ENCODE peak calls at places on chromosome 15, in four cellular contexts. O, V, C and Q are unnamed samples.

GRCh38 chr15:79427781-79428598 is 4.1 kb upstream of the MINAR1 start:
- DNase-seq in O (no peak), V (no peak), C (no peak), Q (no peak)

GRCh38 chr15:92807971-92808571 is 92.1 kb upstream of the CHD2 start:
- DNase-seq in O (peak), V (no peak), C (no peak), Q (peak)

GRCh38 chr15:37136666-37137065 is 36.3 kb upstream of the MEIS2 start:
- DNase-seq in O (no peak), V (no peak), C (no peak), Q (no peak)

GRCh38 chr15:82569834-82570233 is 29.6 kb upstream of the RPS17 start:
- DNase-seq in O (no peak), V (no peak), C (no peak), Q (peak)

GRCh38 chr15:68606332-68606731 is 27.5 kb downstream of the CORO2B start:
- DNase-seq in O (no peak), V (no peak), C (no peak), Q (no peak)

GRCh38 chr15:69131362-69132215 is 28.8 kb upstream of the GLCE start:
- DNase-seq in O (no peak), V (peak), C (no peak), Q (no peak)

GRCh38 chr15:83654379-83655236 is 685 bp downstream of the ADAMTSL3 start:
- DNase-seq in O (no peak), V (no peak), C (no peak), Q (no peak)

GRCh38 chr15:22786868-22787698 is 639 bp downstream of the NIPA1 start:
- DNase-seq in O (peak), V (no peak), C (no peak), Q (peak)

GRCh38 chr15:99452010-99452409 is 113.8 kb upstream of the MEF2A start:
- DNase-seq in O (no peak), V (no peak), C (no peak), Q (no peak)

GRCh38 chr15:40650479-40650878 is 44.5 kb upstream of the RAD51 start:
- DNase-seq in O (no peak), V (no peak), C (no peak), Q (no peak)

GRCh38 chr15:73010154-73011152 is 41.8 kb upstream of the NEO1 start:
- DNase-seq in O (no peak), V (no peak), C (no peak), Q (no peak)

GRCh38 chr15:68027388-68027787 is 26.7 kb upstream of the PIAS1 start:
- DNase-seq in O (no peak), V (no peak), C (no peak), Q (no peak)

GRCh38 chr15:71957026-71957425 is 146.7 kb downstream of the NR2E3 start:
- DNase-seq in O (no peak), V (no peak), C (no peak), Q (no peak)

GRCh38 chr15:71143373-71144310 is 28.4 kb downstream of the THSD4 start:
- DNase-seq in O (no peak), V (no peak), C (no peak), Q (no peak)

GRCh38 chr15:81575436-81576123 is 201.6 kb upstream of the TMC3 start:
- DNase-seq in O (peak), V (no peak), C (peak), Q (no peak)

GRCh38 chr15:83170474-83171165 is 37.0 kb downstream of the HDGFL3 start:
- DNase-seq in O (no peak), V (no peak), C (no peak), Q (no peak)

GRCh38 chr15:49675051-49675450 is 54.2 kb downstream of the DTWD1 start:
- DNase-seq in O (no peak), V (no peak), C (peak), Q (no peak)

GRCh38 chr15:90036806-90037509 is 35.8 kb downstream of the ZNF710 start:
- DNase-seq in O (no peak), V (no peak), C (no peak), Q (no peak)

GRCh38 chr15:43516185-43516584 is 1.2 kb upstream of the MAP1A start:
- DNase-seq in O (no peak), V (no peak), C (no peak), Q (peak)

GRCh38 chr15:26013946-26014345 is 150.8 kb upstream of the ATP10A start:
- DNase-seq in O (no peak), V (no peak), C (no peak), Q (no peak)

GRCh38 chr15:92839696-92840095 is 60.4 kb upstream of the CHD2 start:
- DNase-seq in O (peak), V (peak), C (no peak), Q (no peak)

GRCh38 chr15:76340802-76341365 is 4.3 kb downstream of the ISL2 start:
- DNase-seq in O (peak), V (peak), C (no peak), Q (peak)

GRCh38 chr15:97836003-97836402 is 124.5 kb upstream of the ARRDC4 start:
- DNase-seq in O (no peak), V (no peak), C (no peak), Q (no peak)

GRCh38 chr15:63349156-63349555 is 32.5 kb downstream of the CA12 start:
- DNase-seq in O (no peak), V (no peak), C (no peak), Q (no peak)

GRCh38 chr15:42151736-42152135 is 4.7 kb downstream of the PLA2G4F start:
- DNase-seq in O (no peak), V (no peak), C (no peak), Q (no peak)

GRCh38 chr15:33022629-33023028 is 171.9 kb downstream of the FMN1 start:
- DNase-seq in O (peak), V (no peak), C (no peak), Q (peak)

GRCh38 chr15:69311319-69311721 is 12.6 kb downstream of the PAQR5 start:
- DNase-seq in O (no peak), V (no peak), C (no peak), Q (no peak)

GRCh38 chr15:39486546-39487081 is 94.3 kb upstream of the THBS1 start:
- DNase-seq in O (no peak), V (no peak), C (no peak), Q (no peak)